ENCODE peak calls at places on chromosomes 7 and 10, in ten cellular contexts. One of them, this sample, is unnamed.

GRCh38 chr7:140983802-140984201 is 30.9 kb downstream of the MRPS33 start:
- DNase-seq in neural progenitor cell: peak
- DNase-seq in tibial artery: no peak
- DNase-seq in A549: no peak
- DNase-seq in fibroblast of lung: peak
- DNase-seq in colonic mucosa: peak
- DNase-seq in adrenal gland: no peak
- DNase-seq in spleen: no peak
- DNase-seq in esophagus squamous epithelium: no peak
- DNase-seq in AG04450: no peak
- DNase-seq in this sample: no peak

GRCh38 chr7:30908681-30909080 is 3.0 kb upstream of the AQP1 start:
- DNase-seq in tibial artery: no peak
- DNase-seq in esophagus squamous epithelium: no peak
- DNase-seq in A549: no peak
- DNase-seq in spleen: no peak
- DNase-seq in colonic mucosa: no peak
- DNase-seq in fibroblast of lung: no peak
- DNase-seq in AG04450: no peak
- DNase-seq in neural progenitor cell: peak
- DNase-seq in adrenal gland: no peak
- DNase-seq in this sample: no peak

GRCh38 chr10:28137907-28138880 is 139.3 kb upstream of the ODAD2 start:
- DNase-seq in esophagus squamous epithelium: no peak
- DNase-seq in tibial artery: no peak
- DNase-seq in neural progenitor cell: no peak
- DNase-seq in A549: no peak
- DNase-seq in adrenal gland: no peak
- DNase-seq in spleen: no peak
- DNase-seq in fibroblast of lung: no peak
- DNase-seq in AG04450: no peak
- DNase-seq in colonic mucosa: no peak
- DNase-seq in this sample: peak

GRCh38 chr7:116691664-116692063 is 19.7 kb downstream of the MET start:
- DNase-seq in A549: no peak
- DNase-seq in spleen: no peak
- DNase-seq in adrenal gland: no peak
- DNase-seq in fibroblast of lung: peak
- DNase-seq in colonic mucosa: no peak
- DNase-seq in AG04450: no peak
- DNase-seq in neural progenitor cell: no peak
- DNase-seq in esophagus squamous epithelium: no peak
- DNase-seq in tibial artery: no peak
- DNase-seq in this sample: no peak

GRCh38 chr7:47581442-47581820 is 480 bp downstream of the TNS3 start:
- DNase-seq in neural progenitor cell: peak
- DNase-seq in adrenal gland: no peak
- DNase-seq in fibroblast of lung: no peak
- DNase-seq in AG04450: no peak
- DNase-seq in spleen: peak
- DNase-seq in A549: no peak
- DNase-seq in esophagus squamous epithelium: no peak
- DNase-seq in colonic mucosa: peak
- DNase-seq in tibial artery: no peak
- DNase-seq in this sample: no peak

GRCh38 chr7:47570649-47571050 is 11.3 kb downstream of the TNS3 start:
- DNase-seq in spleen: no peak
- DNase-seq in fibroblast of lung: peak
- DNase-seq in esophagus squamous epithelium: no peak
- DNase-seq in tibial artery: peak
- DNase-seq in neural progenitor cell: no peak
- DNase-seq in colonic mucosa: no peak
- DNase-seq in AG04450: no peak
- DNase-seq in adrenal gland: peak
- DNase-seq in A549: no peak
- DNase-seq in this sample: peak

GRCh38 chr10:59104186-59104585 is 72.3 kb upstream of the PHYHIPL start:
- DNase-seq in A549: no peak
- DNase-seq in fibroblast of lung: no peak
- DNase-seq in neural progenitor cell: peak
- DNase-seq in AG04450: no peak
- DNase-seq in spleen: no peak
- DNase-seq in tibial artery: no peak
- DNase-seq in colonic mucosa: no peak
- DNase-seq in esophagus squamous epithelium: no peak
- DNase-seq in adrenal gland: no peak
- DNase-seq in this sample: no peak

GRCh38 chr10:15775513-15775912 is 55.8 kb upstream of the ITGA8 start:
- DNase-seq in adrenal gland: no peak
- DNase-seq in esophagus squamous epithelium: no peak
- DNase-seq in fibroblast of lung: peak
- DNase-seq in spleen: no peak
- DNase-seq in A549: no peak
- DNase-seq in tibial artery: no peak
- DNase-seq in neural progenitor cell: no peak
- DNase-seq in colonic mucosa: no peak
- DNase-seq in AG04450: peak
- DNase-seq in this sample: peak

GRCh38 chr10:74875966-74876365 is 49.6 kb downstream of the KAT6B start:
- DNase-seq in neural progenitor cell: no peak
- DNase-seq in tibial artery: no peak
- DNase-seq in spleen: no peak
- DNase-seq in colonic mucosa: no peak
- DNase-seq in A549: peak
- DNase-seq in fibroblast of lung: no peak
- DNase-seq in adrenal gland: no peak
- DNase-seq in esophagus squamous epithelium: no peak
- DNase-seq in AG04450: no peak
- DNase-seq in this sample: no peak

GRCh38 chr7:130888017-130888371 is 154.0 kb upstream of the KLF14 start:
- DNase-seq in fibroblast of lung: no peak
- DNase-seq in adrenal gland: no peak
- DNase-seq in neural progenitor cell: no peak
- DNase-seq in tibial artery: no peak
- DNase-seq in esophagus squamous epithelium: no peak
- DNase-seq in colonic mucosa: no peak
- DNase-seq in A549: no peak
- DNase-seq in spleen: no peak
- DNase-seq in AG04450: no peak
- DNase-seq in this sample: no peak

GRCh38 chr7:130891254-130892094 is 157.5 kb upstream of the KLF14 start:
- DNase-seq in esophagus squamous epithelium: no peak
- DNase-seq in spleen: no peak
- DNase-seq in adrenal gland: peak
- DNase-seq in AG04450: peak
- DNase-seq in A549: no peak
- DNase-seq in fibroblast of lung: peak
- DNase-seq in neural progenitor cell: no peak
- DNase-seq in colonic mucosa: no peak
- DNase-seq in tibial artery: peak
- DNase-seq in this sample: peak

GRCh38 chr7:130888468-130888867 is 154.5 kb upstream of the KLF14 start:
- DNase-seq in A549: no peak
- DNase-seq in colonic mucosa: no peak
- DNase-seq in neural progenitor cell: no peak
- DNase-seq in adrenal gland: peak
- DNase-seq in AG04450: no peak
- DNase-seq in esophagus squamous epithelium: no peak
- DNase-seq in spleen: no peak
- DNase-seq in fibroblast of lung: no peak
- DNase-seq in tibial artery: no peak
- DNase-seq in this sample: no peak

GRCh38 chr7:130887182-130888016 is 153.4 kb upstream of the KLF14 start:
- DNase-seq in tibial artery: no peak
- DNase-seq in adrenal gland: peak
- DNase-seq in colonic mucosa: no peak
- DNase-seq in fibroblast of lung: peak
- DNase-seq in AG04450: no peak
- DNase-seq in A549: no peak
- DNase-seq in neural progenitor cell: no peak
- DNase-seq in esophagus squamous epithelium: no peak
- DNase-seq in spleen: no peak
- DNase-seq in this sample: no peak

GRCh38 chr7:130890176-130891020 is 156.4 kb upstream of the KLF14 start:
- DNase-seq in esophagus squamous epithelium: no peak
- DNase-seq in AG04450: no peak
- DNase-seq in neural progenitor cell: no peak
- DNase-seq in fibroblast of lung: peak
- DNase-seq in adrenal gland: peak
- DNase-seq in colonic mucosa: no peak
- DNase-seq in spleen: no peak
- DNase-seq in A549: no peak
- DNase-seq in tibial artery: no peak
- DNase-seq in this sample: no peak
- H3K4me3 ChIP-seq in esophagus squamous epithelium: peak
- H3K4me3 ChIP-seq in AG04450: peak
- H3K4me3 ChIP-seq in neural progenitor cell: no peak
- H3K4me3 ChIP-seq in fibroblast of lung: no peak
- H3K4me3 ChIP-seq in adrenal gland: no peak
- H3K4me3 ChIP-seq in colonic mucosa: no peak
- H3K4me3 ChIP-seq in spleen: no peak
- H3K4me3 ChIP-seq in A549: peak
- H3K4me3 ChIP-seq in tibial artery: peak
- H3K4me3 ChIP-seq in this sample: no peak

GRCh38 chr7:83271212-83272099 is 108.8 kb upstream of the PCLO start:
- DNase-seq in tibial artery: no peak
- DNase-seq in fibroblast of lung: peak
- DNase-seq in AG04450: peak
- DNase-seq in A549: no peak
- DNase-seq in spleen: no peak
- DNase-seq in esophagus squamous epithelium: no peak
- DNase-seq in neural progenitor cell: peak
- DNase-seq in adrenal gland: no peak
- DNase-seq in colonic mucosa: no peak
- DNase-seq in this sample: peak
- TF ChIP-seq CTCF in tibial artery: no peak
- TF ChIP-seq CTCF in fibroblast of lung: peak
- TF ChIP-seq CTCF in AG04450: peak
- TF ChIP-seq CTCF in A549: peak
- TF ChIP-seq CTCF in spleen: no peak
- TF ChIP-seq CTCF in esophagus squamous epithelium: no peak
- TF ChIP-seq CTCF in neural progenitor cell: peak
- TF ChIP-seq CTCF in adrenal gland: peak
- TF ChIP-seq CTCF in colonic mucosa: no peak
- TF ChIP-seq CTCF in this sample: peak

GRCh38 chr10:119399466-119399865 is 143.1 kb downstream of the RGS10 start:
- DNase-seq in esophagus squamous epithelium: no peak
- DNase-seq in adrenal gland: no peak
- DNase-seq in tibial artery: no peak
- DNase-seq in AG04450: no peak
- DNase-seq in A549: no peak
- DNase-seq in fibroblast of lung: no peak
- DNase-seq in neural progenitor cell: no peak
- DNase-seq in colonic mucosa: no peak
- DNase-seq in spleen: no peak
- DNase-seq in this sample: no peak

GRCh38 chr10:119401671-119402395 is 140.7 kb downstream of the RGS10 start:
- DNase-seq in neural progenitor cell: no peak
- DNase-seq in adrenal gland: peak
- DNase-seq in esophagus squamous epithelium: no peak
- DNase-seq in AG04450: peak
- DNase-seq in fibroblast of lung: peak
- DNase-seq in colonic mucosa: peak
- DNase-seq in spleen: no peak
- DNase-seq in tibial artery: peak
- DNase-seq in A549: peak
- DNase-seq in this sample: no peak

GRCh38 chr10:119397416-119397815 is 145.1 kb downstream of the RGS10 start:
- DNase-seq in colonic mucosa: no peak
- DNase-seq in A549: no peak
- DNase-seq in AG04450: no peak
- DNase-seq in spleen: no peak
- DNase-seq in neural progenitor cell: no peak
- DNase-seq in adrenal gland: no peak
- DNase-seq in esophagus squamous epithelium: no peak
- DNase-seq in fibroblast of lung: no peak
- DNase-seq in tibial artery: no peak
- DNase-seq in this sample: no peak

GRCh38 chr10:119396709-119397071 is 145.8 kb downstream of the RGS10 start:
- DNase-seq in fibroblast of lung: no peak
- DNase-seq in spleen: no peak
- DNase-seq in AG04450: no peak
- DNase-seq in colonic mucosa: no peak
- DNase-seq in A549: no peak
- DNase-seq in tibial artery: no peak
- DNase-seq in esophagus squamous epithelium: no peak
- DNase-seq in neural progenitor cell: no peak
- DNase-seq in adrenal gland: no peak
- DNase-seq in this sample: no peak

GRCh38 chr10:119398996-119399395 is 143.5 kb downstream of the RGS10 start:
- DNase-seq in fibroblast of lung: peak
- DNase-seq in A549: no peak
- DNase-seq in esophagus squamous epithelium: no peak
- DNase-seq in spleen: no peak
- DNase-seq in neural progenitor cell: no peak
- DNase-seq in adrenal gland: no peak
- DNase-seq in AG04450: no peak
- DNase-seq in colonic mucosa: no peak
- DNase-seq in tibial artery: no peak
- DNase-seq in this sample: no peak
- H3K4me3 ChIP-seq in fibroblast of lung: no peak
- H3K4me3 ChIP-seq in A549: no peak
- H3K4me3 ChIP-seq in esophagus squamous epithelium: no peak
- H3K4me3 ChIP-seq in spleen: no peak
- H3K4me3 ChIP-seq in neural progenitor cell: no peak
- H3K4me3 ChIP-seq in adrenal gland: no peak
- H3K4me3 ChIP-seq in AG04450: no peak
- H3K4me3 ChIP-seq in colonic mucosa: no peak
- H3K4me3 ChIP-seq in tibial artery: no peak
- H3K4me3 ChIP-seq in this sample: no peak

GRCh38 chr10:61166065-61166464 is 222.1 kb upstream of the RHOBTB1 start:
- DNase-seq in fibroblast of lung: no peak
- DNase-seq in esophagus squamous epithelium: no peak
- DNase-seq in A549: no peak
- DNase-seq in AG04450: no peak
- DNase-seq in tibial artery: no peak
- DNase-seq in spleen: no peak
- DNase-seq in neural progenitor cell: no peak
- DNase-seq in colonic mucosa: no peak
- DNase-seq in adrenal gland: no peak
- DNase-seq in this sample: peak
- TF ChIP-seq CTCF in fibroblast of lung: no peak
- TF ChIP-seq CTCF in esophagus squamous epithelium: no peak
- TF ChIP-seq CTCF in A549: no peak
- TF ChIP-seq CTCF in AG04450: no peak
- TF ChIP-seq CTCF in tibial artery: no peak
- TF ChIP-seq CTCF in spleen: no peak
- TF ChIP-seq CTCF in neural progenitor cell: no peak
- TF ChIP-seq CTCF in colonic mucosa: no peak
- TF ChIP-seq CTCF in adrenal gland: no peak
- TF ChIP-seq CTCF in this sample: peak

GRCh38 chr10:13743101-13743693 is 156.4 kb downstream of the PRPF18 start:
- DNase-seq in esophagus squamous epithelium: no peak
- DNase-seq in tibial artery: no peak
- DNase-seq in adrenal gland: peak
- DNase-seq in spleen: no peak
- DNase-seq in neural progenitor cell: no peak
- DNase-seq in A549: no peak
- DNase-seq in AG04450: no peak
- DNase-seq in colonic mucosa: no peak
- DNase-seq in fibroblast of lung: peak
- DNase-seq in this sample: no peak
- H3K4me3 ChIP-seq in esophagus squamous epithelium: no peak
- H3K4me3 ChIP-seq in tibial artery: no peak
- H3K4me3 ChIP-seq in adrenal gland: no peak
- H3K4me3 ChIP-seq in spleen: no peak
- H3K4me3 ChIP-seq in neural progenitor cell: no peak
- H3K4me3 ChIP-seq in A549: no peak
- H3K4me3 ChIP-seq in AG04450: no peak
- H3K4me3 ChIP-seq in colonic mucosa: no peak
- H3K4me3 ChIP-seq in fibroblast of lung: no peak
- H3K4me3 ChIP-seq in this sample: no peak

This sample was measured in retinal pigment epithelial cell.